ENCODE peak calls at places on chromosomes 6 and 20, in six cellular contexts. D, Q, M, I, N and C are unnamed samples.
A peak's percentile ranks its signal among the peaks of the same experiment; 100 is the strongest.

GRCh38 chr6:836276-836853 is 143.4 kb upstream of the EXOC2 start:
- DNase-seq in D (no peak), Q (no peak), M (no peak), I (no peak), N (no peak), C (no peak)

GRCh38 chr6:14690120-14691056 is 555.5 kb upstream of the JARID2 start:
- DNase-seq in D (no peak), Q (no peak), M (no peak), I (no peak), N (no peak), C (no peak)

GRCh38 chr20:46894579-46894958 is at the start of gene EYA2:
- DNase-seq in D (no peak), Q (no peak), M (no peak), I (no peak), N (peak; percentile 42), C (peak; percentile 83)

GRCh38 chr6:3228046-3228671 is 706 bp upstream of the TUBB2B start:
- DNase-seq in D (no peak), Q (peak; percentile 73), M (no peak), I (no peak), N (no peak), C (no peak)

GRCh38 chr6:154352898-154353585 is 3.6 kb downstream of the IPCEF1 start:
- DNase-seq in D (no peak), Q (no peak), M (no peak), I (no peak), N (no peak), C (no peak)

GRCh38 chr6:154653853-154654252 is 79.4 kb upstream of the SCAF8 start:
- DNase-seq in D (no peak), Q (no peak), M (no peak), I (peak; percentile 16), N (peak; percentile 76), C (no peak)

GRCh38 chr6:133683603-133684002 is 205.3 kb upstream of the TCF21 start:
- DNase-seq in D (no peak), Q (no peak), M (no peak), I (no peak), N (no peak), C (no peak)

GRCh38 chr6:12587096-12587495 is 129.5 kb upstream of the PHACTR1 start:
- DNase-seq in D (no peak), Q (no peak), M (no peak), I (no peak), N (no peak), C (no peak)

GRCh38 chr6:128112494-128112893 is 211.6 kb upstream of the THEMIS start:
- DNase-seq in D (no peak), Q (no peak), M (no peak), I (no peak), N (no peak), C (no peak)

GRCh38 chr6:125025164-125025854 is 63.1 kb downstream of the RNF217 start:
- DNase-seq in D (no peak), Q (no peak), M (no peak), I (no peak), N (no peak), C (no peak)

GRCh38 chr6:62982951-62983350 is 228.3 kb upstream of the FKBP1C start:
- DNase-seq in D (no peak), Q (no peak), M (no peak), I (no peak), N (no peak), C (peak; percentile 1)

GRCh38 chr6:37077459-37078296 is 72.2 kb downstream of the FGD2 start:
- DNase-seq in D (peak; percentile 60), Q (peak; percentile 62), M (no peak), I (no peak), N (peak; percentile 96), C (peak; percentile 25)

GRCh38 chr20:461254-462198 is 807 bp downstream of the TBC1D20 start:
- DNase-seq in D (peak; percentile 11), Q (peak; percentile 79), M (no peak), I (no peak), N (peak; percentile 80), C (peak; percentile 61)

GRCh38 chr6:96279084-96279483 is 242.5 kb upstream of the UFL1 start:
- DNase-seq in D (no peak), Q (no peak), M (no peak), I (no peak), N (no peak), C (no peak)

GRCh38 chr6:33144373-33144772 is 47.9 kb downstream of the COL11A2 start:
- DNase-seq in D (no peak), Q (no peak), M (no peak), I (no peak), N (peak; percentile 30), C (no peak)

GRCh38 chr6:165988306-165988756 is 179.3 kb downstream of the TBXT start:
- DNase-seq in D (no peak), Q (no peak), M (no peak), I (no peak), N (peak; percentile 46), C (no peak)

GRCh38 chr6:158057213-158057987 is 75.7 kb downstream of the SYNJ2 start:
- DNase-seq in D (no peak), Q (no peak), M (peak; percentile 90), I (no peak), N (peak; percentile 98), C (no peak)

GRCh38 chr6:3747100-3747737 is 4.3 kb downstream of the PXDC1 start:
- DNase-seq in D (no peak), Q (no peak), M (no peak), I (no peak), N (no peak), C (no peak)

GRCh38 chr6:168332020-168332419 is 12.4 kb upstream of the DACT2 start:
- DNase-seq in D (no peak), Q (no peak), M (no peak), I (no peak), N (no peak), C (no peak)

GRCh38 chr20:25336561-25337422 is 53.8 kb downstream of the ABHD12 start:
- DNase-seq in D (no peak), Q (no peak), M (no peak), I (no peak), N (peak; percentile 12), C (peak; percentile 26)

GRCh38 chr6:87637106-87637505 is 47.2 kb downstream of the ORC3 start:
- DNase-seq in D (no peak), Q (no peak), M (no peak), I (no peak), N (no peak), C (no peak)

GRCh38 chr6:28693751-28694443 is 168.2 kb downstream of the GPX5 start:
- DNase-seq in D (no peak), Q (no peak), M (no peak), I (no peak), N (peak; percentile 23), C (no peak)

GRCh38 chr6:28695671-28696537 is 170.2 kb downstream of the GPX5 start:
- DNase-seq in D (no peak), Q (no peak), M (no peak), I (no peak), N (peak; percentile 40), C (no peak)

DNA sequence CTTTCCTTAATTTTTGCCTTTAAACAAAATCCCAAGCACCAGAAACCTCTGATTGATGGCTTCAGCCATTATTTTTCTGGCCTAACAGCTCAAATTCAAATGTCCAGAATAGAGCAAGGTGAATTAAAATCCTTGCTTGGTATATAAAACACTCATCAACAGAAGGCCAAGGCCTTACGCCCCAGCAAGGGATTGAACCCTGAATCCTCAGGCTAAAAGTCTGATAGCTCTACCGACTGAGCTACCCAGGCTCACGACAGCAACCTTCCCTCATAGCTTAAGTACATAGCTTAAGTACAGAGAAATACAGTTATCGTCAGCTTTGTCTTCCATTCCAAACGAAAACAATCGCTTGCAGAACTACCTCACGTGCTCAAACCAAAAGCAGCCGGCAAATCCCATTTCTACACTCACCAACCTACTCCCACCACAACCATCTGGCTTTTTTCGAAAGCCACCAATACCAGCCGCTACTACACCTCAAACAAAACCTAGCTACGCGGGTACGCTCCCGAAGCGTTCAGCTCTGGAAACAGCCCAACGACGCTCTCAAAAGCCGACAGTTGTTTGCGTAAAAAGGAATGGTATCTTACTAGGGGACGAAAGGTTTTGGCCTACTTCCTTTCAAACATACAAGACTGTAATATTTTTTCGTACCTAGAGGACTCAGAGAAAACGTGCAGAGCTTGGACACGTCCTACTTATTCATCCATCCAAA is 167.5 kb downstream of the GPX5 start:
- DNase-seq in D (no peak), Q (no peak), M (no peak), I (no peak), N (peak; percentile 12), C (no peak)
- H3K4me3 ChIP-seq in D (no peak overlapping the region), Q (no peak overlapping the region), M (no peak overlapping the region), I (no peak overlapping the region), N (no peak overlapping the region), C (no peak overlapping the region)

DNA sequence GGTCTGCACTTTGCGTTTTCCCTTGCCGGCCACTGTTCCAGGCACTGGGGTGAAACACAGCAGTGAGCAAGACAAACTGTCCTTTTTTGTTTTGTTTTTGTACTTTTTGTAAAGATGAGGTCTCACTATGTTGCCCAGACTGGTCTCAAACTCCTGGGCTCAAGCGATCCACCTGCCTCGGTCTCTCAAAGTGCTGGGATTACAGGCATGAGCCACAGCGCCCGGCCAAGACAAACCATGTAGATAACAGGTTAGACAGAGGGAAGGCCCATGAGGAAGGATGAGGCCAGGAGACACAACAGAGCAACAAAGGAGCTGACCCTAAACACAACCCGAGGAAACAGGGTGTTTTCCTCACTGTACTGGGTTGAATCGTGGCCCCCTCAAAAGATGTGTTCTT is 165.4 kb downstream of the NFATC2 start:
- DNase-seq in D (no peak), Q (peak; percentile 15), M (no peak), I (no peak), N (no peak), C (no peak)
- H3K27ac ChIP-seq in D (no peak overlapping the region), Q (no peak overlapping the region), M (no peak overlapping the region), I (no peak overlapping the region), N (no peak overlapping the region), C (no peak overlapping the region)

DNA sequence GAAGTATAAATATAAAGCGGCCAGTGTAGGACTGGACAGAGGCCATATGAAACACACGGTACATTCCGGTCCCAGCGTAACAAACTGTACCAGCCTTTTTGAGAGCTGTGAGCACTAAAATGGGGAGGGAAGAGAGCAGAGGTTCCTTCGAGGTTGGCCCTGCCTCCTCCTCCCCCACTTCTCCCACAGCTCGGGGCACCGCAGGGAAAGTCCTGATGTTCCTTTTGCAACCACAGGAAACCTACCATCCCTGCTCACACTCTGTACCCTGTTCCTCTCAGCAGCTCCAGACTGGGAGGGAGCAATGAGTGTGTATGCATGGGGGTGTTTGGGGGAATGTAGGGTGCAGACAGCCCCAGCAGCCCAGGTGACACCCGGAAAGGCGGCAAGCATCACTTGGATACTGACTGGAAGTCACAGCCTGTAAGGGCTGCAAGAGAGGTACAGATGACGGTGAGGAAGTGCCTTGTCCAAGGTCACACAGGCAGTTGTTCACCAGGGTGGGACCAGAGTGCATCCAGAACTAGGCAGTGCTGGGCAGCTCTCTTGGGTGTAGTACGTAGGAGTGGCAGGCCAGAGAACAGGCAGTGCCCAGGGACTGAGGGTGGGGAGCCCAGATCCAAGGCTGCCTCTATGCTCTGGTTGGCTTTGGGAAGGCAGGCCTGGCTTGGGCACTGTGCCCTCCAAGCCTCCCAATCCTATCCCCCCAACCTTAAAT is 11.0 kb upstream of the ARMC12 start:
- DNase-seq in D (peak; percentile 74), Q (no peak), M (no peak), I (peak; percentile 67), N (peak; percentile 37), C (no peak)
- H3K4me1 ChIP-seq in D (peaks cover 12% of the 10 kb centered on the region), Q (peaks cover 41% of the 10 kb centered on the region), M (peaks cover 42% of the 10 kb centered on the region), I (peaks cover 58% of the 10 kb centered on the region), N (peaks cover 21% of the 10 kb centered on the region), C (peaks cover 18% of the 10 kb centered on the region)

DNA sequence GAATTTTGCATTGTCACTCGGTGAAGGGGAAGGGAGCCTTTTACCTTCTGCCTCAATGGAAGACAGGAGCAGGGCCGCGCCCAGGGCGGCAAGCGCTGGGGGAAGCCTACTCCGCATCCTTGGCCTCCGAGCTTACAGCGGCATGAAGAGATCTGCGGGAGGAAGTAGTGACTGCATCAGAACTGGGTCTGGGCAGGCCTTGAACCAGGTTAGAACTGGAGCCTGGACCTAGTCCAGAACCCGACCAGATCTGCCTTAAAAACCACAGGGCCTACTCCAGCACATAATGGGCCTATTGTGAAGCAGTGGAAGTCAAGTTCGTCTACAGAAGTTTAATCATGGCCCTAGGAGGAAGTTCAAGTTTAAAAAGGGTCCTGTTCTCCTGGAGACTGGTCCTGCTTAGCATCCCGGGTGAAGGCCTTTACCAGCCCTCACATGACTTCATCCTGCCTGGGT is 3.1 kb downstream of the COL12A1 start:
- DNase-seq in D (peak; percentile 21), Q (no peak), M (no peak), I (no peak), N (peak; percentile 52), C (no peak)
- H3K4me3 ChIP-seq in D (peak overlapping the region; percentile 33), Q (no peak overlapping the region), M (peak overlapping the region; percentile 59), I (peak overlapping the region; percentile 61), N (peak overlapping the region; percentile 98), C (no peak overlapping the region)